ENCODE peak calls at places on chromosomes 13 and 19, in five cellular contexts. One of them, this sample, is unnamed.

GRCh38 chr13:70087247-70087646 is 20.4 kb upstream of the ATXN8OS start:
- DNase-seq in GM12878: no peak
- DNase-seq in SK-N-SH: no peak
- DNase-seq in HepG2: no peak
- DNase-seq in K562: no peak
- DNase-seq in this sample: no peak

GRCh38 chr19:42189133-42189532 is 28.3 kb downstream of the DEDD2 start:
- DNase-seq in GM12878: no peak
- DNase-seq in SK-N-SH: no peak
- DNase-seq in HepG2: no peak
- DNase-seq in K562: no peak
- DNase-seq in this sample: no peak

GRCh38 chr13:27425918-27426630 is 1.7 kb downstream of the GTF3A start:
- DNase-seq in GM12878: peak; percentile 68
- DNase-seq in SK-N-SH: peak; percentile 42
- DNase-seq in HepG2: peak; percentile 62
- DNase-seq in K562: peak; percentile 60
- DNase-seq in this sample: peak; percentile 69

GRCh38 chr13:51151463-51151862 is 40.4 kb upstream of the C13orf42 start:
- DNase-seq in GM12878: no peak
- DNase-seq in SK-N-SH: no peak
- DNase-seq in HepG2: no peak
- DNase-seq in K562: no peak
- DNase-seq in this sample: no peak

GRCh38 chr19:58088521-58089052 is 9.4 kb downstream of the ZSCAN18 start:
- DNase-seq in GM12878: no peak
- DNase-seq in SK-N-SH: no peak
- DNase-seq in HepG2: no peak
- DNase-seq in K562: no peak
- DNase-seq in this sample: no peak

GRCh38 chr13:77397636-77398035 is 70.7 kb upstream of the MYCBP2 start:
- DNase-seq in GM12878: no peak
- DNase-seq in SK-N-SH: no peak
- DNase-seq in HepG2: no peak
- DNase-seq in K562: no peak
- DNase-seq in this sample: no peak

GRCh38 chr19:53328967-53329366 is 4.6 kb upstream of the ZNF845 start:
- DNase-seq in GM12878: no peak
- DNase-seq in SK-N-SH: peak; percentile 38
- DNase-seq in HepG2: no peak
- DNase-seq in K562: peak; percentile 17
- DNase-seq in this sample: peak; percentile 4

GRCh38 chr13:95100525-95101121 is 200.6 kb downstream of the ABCC4 start:
- DNase-seq in GM12878: peak; percentile 21
- DNase-seq in SK-N-SH: no peak
- DNase-seq in HepG2: peak; percentile 41
- DNase-seq in K562: no peak
- DNase-seq in this sample: peak; percentile 77

GRCh38 chr19:41409288-41409687 is 11.7 kb downstream of the BCKDHA start:
- DNase-seq in GM12878: no peak
- DNase-seq in SK-N-SH: no peak
- DNase-seq in HepG2: peak; percentile 92
- DNase-seq in K562: peak; percentile 22
- DNase-seq in this sample: peak; percentile 40

GRCh38 chr19:947707-948533 is 22.1 kb downstream of the ARID3A start:
- DNase-seq in GM12878: peak; percentile 92
- DNase-seq in SK-N-SH: no peak
- DNase-seq in HepG2: no peak
- DNase-seq in K562: no peak
- DNase-seq in this sample: no peak

GRCh38 chr13:79386125-79386822 is 19.8 kb downstream of the RBM26 start:
- DNase-seq in GM12878: no peak
- DNase-seq in SK-N-SH: no peak
- DNase-seq in HepG2: no peak
- DNase-seq in K562: no peak
- DNase-seq in this sample: no peak

GRCh38 chr13:80131204-80131603 is 209.7 kb downstream of the SPRY2 start:
- DNase-seq in GM12878: no peak
- DNase-seq in SK-N-SH: peak; percentile 56
- DNase-seq in HepG2: no peak
- DNase-seq in K562: no peak
- DNase-seq in this sample: peak; percentile 46

GRCh38 chr19:50357178-50358100 is 8.0 kb downstream of the NAPSA start:
- DNase-seq in GM12878: peak; percentile 46
- DNase-seq in SK-N-SH: peak; percentile 70
- DNase-seq in HepG2: peak; percentile 52
- DNase-seq in K562: peak; percentile 81
- DNase-seq in this sample: peak; percentile 41

GRCh38 chr13:90686438-90686837 is 661.0 kb upstream of the MIR17HG start:
- DNase-seq in GM12878: no peak
- DNase-seq in SK-N-SH: no peak
- DNase-seq in HepG2: no peak
- DNase-seq in K562: no peak
- DNase-seq in this sample: peak; percentile 65

GRCh38 chr19:18491995-18492953 is 29.6 kb downstream of the ELL start:
- DNase-seq in GM12878: no peak
- DNase-seq in SK-N-SH: no peak
- DNase-seq in HepG2: no peak
- DNase-seq in K562: no peak
- DNase-seq in this sample: no peak

GRCh38 chr13:84121456-84121855 is 239.2 kb upstream of the SLITRK1 start:
- DNase-seq in GM12878: no peak
- DNase-seq in SK-N-SH: no peak
- DNase-seq in HepG2: no peak
- DNase-seq in K562: no peak
- DNase-seq in this sample: no peak

GRCh38 chr13:113907637-113908617 is 44.1 kb upstream of the GAS6 start:
- DNase-seq in GM12878: no peak
- DNase-seq in SK-N-SH: no peak
- DNase-seq in HepG2: no peak
- DNase-seq in K562: no peak
- DNase-seq in this sample: peak; percentile 97

GRCh38 chr19:37902668-37903067 is 3.7 kb downstream of the WDR87 start:
- DNase-seq in GM12878: no peak
- DNase-seq in SK-N-SH: peak; percentile 77
- DNase-seq in HepG2: peak; percentile 71
- DNase-seq in K562: peak; percentile 81
- DNase-seq in this sample: peak; percentile 70

GRCh38 chr19:4531562-4532165 is 3.4 kb downstream of the PLIN5 start:
- DNase-seq in GM12878: no peak
- DNase-seq in SK-N-SH: peak; percentile 64
- DNase-seq in HepG2: no peak
- DNase-seq in K562: no peak
- DNase-seq in this sample: no peak

GRCh38 chr13:50587122-50587521 is 256.4 kb downstream of the DLEU7 start:
- DNase-seq in GM12878: no peak
- DNase-seq in SK-N-SH: no peak
- DNase-seq in HepG2: no peak
- DNase-seq in K562: no peak
- DNase-seq in this sample: no peak

GRCh38 chr19:28731113-28731512 is 481.8 kb downstream of the UQCRFS1 start:
- DNase-seq in GM12878: no peak
- DNase-seq in SK-N-SH: no peak
- DNase-seq in HepG2: no peak
- DNase-seq in K562: no peak
- DNase-seq in this sample: no peak

GRCh38 chr13:109389456-109389855 is 396.9 kb downstream of the IRS2 start:
- DNase-seq in GM12878: no peak
- DNase-seq in SK-N-SH: no peak
- DNase-seq in HepG2: no peak
- DNase-seq in K562: no peak
- DNase-seq in this sample: peak; percentile 37

GRCh38 chr19:50534478-50534877 is 20.8 kb upstream of the ASPDH start:
- DNase-seq in GM12878: no peak
- DNase-seq in SK-N-SH: no peak
- DNase-seq in HepG2: no peak
- DNase-seq in K562: no peak
- DNase-seq in this sample: no peak

GRCh38 chr13:56586966-56587365 is 553.8 kb upstream of the PRR20A start:
- DNase-seq in GM12878: no peak
- DNase-seq in SK-N-SH: no peak
- DNase-seq in HepG2: no peak
- DNase-seq in K562: no peak
- DNase-seq in this sample: no peak

GRCh38 chr19:12155324-12155723 is 1.2 kb downstream of the ZNF625 start:
- DNase-seq in GM12878: no peak
- DNase-seq in SK-N-SH: no peak
- DNase-seq in HepG2: no peak
- DNase-seq in K562: no peak
- DNase-seq in this sample: no peak
- TF ChIP-seq MXI1 in GM12878: no peak
- TF ChIP-seq MXI1 in SK-N-SH: no peak
- TF ChIP-seq MXI1 in HepG2: no peak
- TF ChIP-seq MXI1 in K562: no peak
- TF ChIP-seq MXI1 in this sample: no peak

DNA sequence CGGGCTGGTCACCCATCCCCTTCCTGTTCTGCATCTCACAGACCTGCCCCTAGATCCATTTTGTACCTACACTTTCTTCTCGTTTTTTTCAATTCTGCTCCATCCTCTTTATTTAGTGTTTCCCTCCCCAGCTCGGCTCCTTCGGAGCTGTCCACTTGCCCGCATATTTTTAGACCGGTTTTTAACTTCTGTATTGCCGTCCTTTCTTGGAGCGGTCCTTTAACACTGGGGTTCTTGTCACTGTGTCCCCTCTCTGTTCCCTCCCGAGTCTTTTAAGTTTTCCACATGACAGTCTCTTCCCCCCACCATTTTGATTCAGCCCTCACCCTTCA is 1.7 kb downstream of the ARHGAP35 start:
- DNase-seq in GM12878: no peak
- DNase-seq in SK-N-SH: no peak
- DNase-seq in HepG2: no peak
- DNase-seq in K562: peak; percentile 42
- DNase-seq in this sample: no peak
- TF ChIP-seq MXI1 in GM12878: no peak
- TF ChIP-seq MXI1 in SK-N-SH: no peak
- TF ChIP-seq MXI1 in HepG2: no peak
- TF ChIP-seq MXI1 in K562: no peak
- TF ChIP-seq MXI1 in this sample: no peak

GRCh38 chr13:62278271-62278670 is 862.6 kb upstream of the PCDH20 start:
- DNase-seq in GM12878: no peak
- DNase-seq in SK-N-SH: no peak
- DNase-seq in HepG2: no peak
- DNase-seq in K562: no peak
- DNase-seq in this sample: no peak
- TF ChIP-seq MXI1 in GM12878: no peak
- TF ChIP-seq MXI1 in SK-N-SH: no peak
- TF ChIP-seq MXI1 in HepG2: no peak
- TF ChIP-seq MXI1 in K562: no peak
- TF ChIP-seq MXI1 in this sample: no peak

DNA sequence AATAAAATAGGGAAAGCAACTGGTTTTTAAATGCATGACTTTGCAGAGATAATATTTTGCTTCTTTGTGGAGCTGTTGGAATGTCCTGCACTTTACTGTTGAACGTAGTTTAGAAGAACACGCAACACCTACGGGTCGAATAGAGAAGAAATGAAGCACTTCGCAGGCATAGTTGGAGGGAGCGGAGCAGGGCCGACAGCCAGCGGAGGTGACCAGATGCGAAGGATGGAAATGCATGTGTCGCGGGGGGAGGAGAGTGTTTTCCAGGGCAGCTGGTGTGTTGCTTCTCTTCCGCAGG is 846 bp downstream of the CEBPG start:
- DNase-seq in GM12878: no peak
- DNase-seq in SK-N-SH: peak; percentile 53
- DNase-seq in HepG2: no peak
- DNase-seq in K562: no peak
- DNase-seq in this sample: peak; percentile 27
- TF ChIP-seq MXI1 in GM12878: no peak
- TF ChIP-seq MXI1 in SK-N-SH: peak; percentile 75
- TF ChIP-seq MXI1 in HepG2: no peak
- TF ChIP-seq MXI1 in K562: no peak
- TF ChIP-seq MXI1 in this sample: no peak

GRCh38 chr19:6393982-6394412 is 1.0 kb upstream of the GTF2F1 start:
- DNase-seq in GM12878: peak; percentile 63
- DNase-seq in SK-N-SH: no peak
- DNase-seq in HepG2: no peak
- DNase-seq in K562: no peak
- DNase-seq in this sample: no peak
- TF ChIP-seq MXI1 in GM12878: no peak
- TF ChIP-seq MXI1 in SK-N-SH: no peak
- TF ChIP-seq MXI1 in HepG2: no peak
- TF ChIP-seq MXI1 in K562: no peak
- TF ChIP-seq MXI1 in this sample: no peak

DNA sequence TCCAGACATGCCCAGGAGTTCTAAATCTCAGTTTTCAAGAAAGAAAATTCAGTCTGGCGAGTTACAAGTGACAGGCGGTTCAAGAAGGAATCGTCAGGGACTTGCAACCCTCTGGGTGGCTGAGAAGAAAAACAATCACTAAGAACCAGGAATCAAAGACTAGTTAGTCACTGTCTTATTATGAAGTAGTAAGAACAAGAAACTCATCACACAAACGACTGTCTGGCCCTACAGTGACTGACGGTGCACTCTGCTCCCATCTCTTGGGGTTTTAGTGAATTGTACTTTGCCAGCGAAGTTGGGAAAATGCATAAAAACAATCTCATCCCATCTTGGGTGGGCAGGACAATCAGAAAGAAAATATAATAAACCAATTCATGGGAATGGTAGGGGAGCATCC is 63.7 kb upstream of the SACS start:
- DNase-seq in GM12878: no peak
- DNase-seq in SK-N-SH: no peak
- DNase-seq in HepG2: no peak
- DNase-seq in K562: no peak
- DNase-seq in this sample: no peak
- TF ChIP-seq MXI1 in GM12878: no peak
- TF ChIP-seq MXI1 in SK-N-SH: no peak
- TF ChIP-seq MXI1 in HepG2: no peak
- TF ChIP-seq MXI1 in K562: no peak
- TF ChIP-seq MXI1 in this sample: no peak

GRCh38 chr19:7861619-7862412 is 12.4 kb downstream of the PRR36 start:
- DNase-seq in GM12878: no peak
- DNase-seq in SK-N-SH: no peak
- DNase-seq in HepG2: no peak
- DNase-seq in K562: no peak
- DNase-seq in this sample: no peak
- TF ChIP-seq MXI1 in GM12878: no peak
- TF ChIP-seq MXI1 in SK-N-SH: no peak
- TF ChIP-seq MXI1 in HepG2: no peak
- TF ChIP-seq MXI1 in K562: no peak
- TF ChIP-seq MXI1 in this sample: no peak

This sample was measured in IMR-90.